ENCODE peak calls at places on chromosomes 12 and 14, in six cellular contexts. P is astrocyte of the spinal cord, B is T-helper 2 cell, T is endothelial cell of umbilical vein, C is GM19239, G is T-helper 9 cell. A is an unnamed sample.

GRCh38 chr14:33916663-33917565 is 34.0 kb downstream of the EGLN3 start:
- DNase-seq in P (peak; percentile 48), B (no peak), T (peak; percentile 88), C (no peak), G (no peak), A (peak; percentile 6)

GRCh38 chr12:52203126-52203921 is 11.5 kb upstream of the KRT80 start:
- DNase-seq in P (peak; percentile 57), B (no peak), T (no peak), C (no peak), G (no peak), A (no peak)

GRCh38 chr12:92543359-92543758 is 159.4 kb upstream of the PLEKHG7 start:
- DNase-seq in P (no peak), B (no peak), T (no peak), C (no peak), G (no peak), A (no peak)

GRCh38 chr12:15151141-15152091 is 69.8 kb downstream of the RERG start:
- DNase-seq in P (peak; percentile 41), B (no peak), T (peak; percentile 50), C (no peak), G (no peak), A (no peak)

GRCh38 chr12:77842430-77842829 is 11.7 kb downstream of the NAV3 start:
- DNase-seq in P (no peak), B (no peak), T (no peak), C (no peak), G (no peak), A (no peak)

GRCh38 chr12:71353607-71354006 is 86.0 kb upstream of the LGR5 start:
- DNase-seq in P (no peak), B (no peak), T (no peak), C (no peak), G (no peak), A (no peak)

GRCh38 chr14:76456200-76456599 is 80.3 kb downstream of the ESRRB start:
- DNase-seq in P (no peak), B (no peak), T (peak; percentile 45), C (peak; percentile 56), G (no peak), A (peak; percentile 0)

GRCh38 chr12:23857201-23857600 is 92.3 kb downstream of the SOX5 start:
- DNase-seq in P (no peak), B (no peak), T (no peak), C (no peak), G (no peak), A (no peak)

GRCh38 chr12:110846615-110847566 is at the start of gene CCDC63:
- DNase-seq in P (peak; percentile 50), B (peak; percentile 6), T (peak; percentile 50), C (peak; percentile 40), G (no peak), A (no peak)

GRCh38 chr12:49549735-49550710 is 11.2 kb downstream of the KCNH3 start:
- DNase-seq in P (no peak), B (no peak), T (no peak), C (no peak), G (no peak), A (no peak)

GRCh38 chr12:63150255-63151060 is 543 bp downstream of the AVPR1A start:
- DNase-seq in P (peak; percentile 5), B (no peak), T (no peak), C (no peak), G (no peak), A (no peak)

GRCh38 chr12:19946549-19946948 is 421.8 kb upstream of the PDE3A start:
- DNase-seq in P (peak; percentile 92), B (no peak), T (peak; percentile 97), C (no peak), G (no peak), A (peak; percentile 91)

GRCh38 chr12:4448376-4448775 is 2.8 kb upstream of the FGF6 start:
- DNase-seq in P (no peak), B (no peak), T (no peak), C (no peak), G (no peak), A (no peak)

A was measured in HS-5.